ENCODE peak calls at places on chromosome 7, in nine cellular contexts. P is testis, H is IMR-90, B is heart left ventricle, U is GM23338, J is Calu3, X is brain microvascular endothelial cell, D is AG04450, G is fibroblast of mammary gland. K is an unnamed sample.

GRCh38 chr7:20785211-20786048 is 1.3 kb downstream of the SP8 start:
- DNase-seq in H (no peak), J (peak), X (no peak), U (peak), G (no peak), D (no peak), P (no peak), B (no peak), K (no peak)

GRCh38 chr7:44104880-44105771 is 981 bp downstream of the AEBP1 start:
- DNase-seq in H (peak), U (peak), B (peak), D (no peak), G (peak), X (peak), J (no peak), P (no peak), K (no peak)

GRCh38 chr7:2619120-2619519 is 12.7 kb upstream of the TTYH3 start:
- DNase-seq in G (peak), U (no peak), B (no peak), X (no peak), P (no peak), D (peak), H (peak), J (no peak), K (no peak)

GRCh38 chr7:36076073-36076472 is 77.0 kb upstream of the EEPD1 start:
- DNase-seq in P (no peak), J (no peak), B (no peak), X (no peak), U (no peak), H (no peak), G (no peak), D (no peak), K (no peak)

GRCh38 chr7:32158751-32159360 is 88.6 kb upstream of the PDE1C start:
- DNase-seq in J (no peak), H (peak), X (no peak), B (no peak), D (no peak), P (no peak), G (no peak), U (no peak), K (no peak)

GRCh38 chr7:29987821-29988317 is 1.7 kb downstream of the SCRN1 start:
- DNase-seq in U (peak), D (peak), B (no peak), J (peak), X (peak), G (peak), H (peak), P (no peak), K (no peak)

GRCh38 chr7:149869867-149870266 is 3.9 kb upstream of the ATP6V0E2 start:
- DNase-seq in D (no peak), U (no peak), B (peak), G (no peak), J (no peak), P (peak), H (no peak), X (no peak), K (no peak)

GRCh38 chr7:21468969-21469368 is 41.1 kb downstream of the SP4 start:
- DNase-seq in G (no peak), P (no peak), D (no peak), H (no peak), U (no peak), B (no peak), J (no peak), X (no peak), K (no peak)

GRCh38 chr7:31066516-31067130 is 14.5 kb downstream of the ADCYAP1R1 start:
- DNase-seq in U (no peak), D (no peak), G (no peak), H (no peak), X (no peak), B (no peak), J (no peak), P (no peak), K (no peak)

GRCh38 chr7:90966346-90966745 is 297.9 kb upstream of the FZD1 start:
- DNase-seq in D (no peak), H (no peak), G (no peak), X (no peak), J (no peak), B (no peak), U (peak), P (no peak), K (no peak)

GRCh38 chr7:111827863-111828504 is 265.7 kb upstream of the IMMP2L start:
- DNase-seq in G (peak), X (peak), U (no peak), J (no peak), P (no peak), H (peak), B (no peak), D (no peak), K (no peak)

GRCh38 chr7:151757274-151757673 is 119.6 kb downstream of the PRKAG2 start:
- DNase-seq in G (peak), X (peak), J (no peak), B (no peak), U (no peak), D (no peak), P (no peak), H (peak), K (no peak)

GRCh38 chr7:11006271-11006670 is 32.6 kb downstream of the PHF14 start:
- DNase-seq in G (no peak), X (no peak), P (no peak), B (no peak), H (no peak), D (no peak), U (no peak), J (no peak), K (no peak)

DNA sequence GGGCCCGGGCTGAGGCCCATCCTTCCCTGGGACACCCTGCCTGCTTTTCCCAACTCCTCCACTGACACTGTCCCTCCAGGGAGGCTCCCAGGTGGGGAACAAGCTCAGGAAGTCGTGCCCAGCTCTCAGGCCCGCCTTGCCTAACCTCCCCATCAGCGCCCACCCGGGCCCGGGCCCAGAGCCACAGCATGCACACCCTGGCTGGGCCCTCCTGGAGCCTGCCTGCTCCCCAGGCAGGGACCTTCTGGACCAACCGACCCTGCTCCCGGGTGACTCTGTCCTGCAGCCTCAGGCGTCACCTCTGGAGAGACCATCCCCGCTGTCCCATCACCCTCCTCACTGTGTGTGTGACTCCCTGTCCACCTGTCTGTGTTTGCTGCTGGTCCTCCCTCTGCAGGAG is 1.8 kb upstream of the TMEM184A start:
- DNase-seq in U (no peak), B (peak), P (no peak), X (no peak), D (no peak), J (no peak), G (no peak), H (no peak), K (no peak)
- TF ChIP-seq CTCF in U (no peak), B (no peak), P (no peak), X (no peak), D (no peak), J (no peak), G (no peak), H (no peak), K (no peak)

DNA sequence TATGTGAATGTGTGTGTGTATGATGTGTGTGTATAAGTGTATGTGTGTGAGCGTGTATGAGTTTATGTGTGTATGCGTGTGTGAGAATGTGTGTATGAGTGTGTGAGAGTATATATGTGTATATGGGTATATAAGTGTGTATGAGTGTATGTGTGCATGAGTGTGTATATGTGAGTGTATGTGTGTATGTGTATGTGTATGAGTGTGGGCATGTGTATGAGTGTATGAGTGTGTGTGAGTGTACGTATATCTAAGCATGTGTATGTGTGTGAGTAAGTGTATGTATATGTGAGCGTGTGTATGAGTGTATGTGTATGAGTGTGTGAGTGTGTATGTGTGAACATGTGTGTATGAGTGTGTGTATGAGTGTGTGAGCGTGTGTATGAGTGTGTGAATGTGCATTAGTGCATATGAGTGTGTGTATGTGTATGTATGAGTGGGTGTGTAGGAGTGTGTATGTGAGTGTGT is 12.9 kb downstream of the SLC13A4 start:
- DNase-seq in D (no peak), G (no peak), B (no peak), X (no peak), P (no peak), H (no peak), U (no peak), J (no peak), K (no peak)
- TF ChIP-seq CTCF in D (no peak), G (no peak), B (no peak), X (no peak), P (no peak), H (no peak), U (no peak), J (no peak), K (no peak)

DNA sequence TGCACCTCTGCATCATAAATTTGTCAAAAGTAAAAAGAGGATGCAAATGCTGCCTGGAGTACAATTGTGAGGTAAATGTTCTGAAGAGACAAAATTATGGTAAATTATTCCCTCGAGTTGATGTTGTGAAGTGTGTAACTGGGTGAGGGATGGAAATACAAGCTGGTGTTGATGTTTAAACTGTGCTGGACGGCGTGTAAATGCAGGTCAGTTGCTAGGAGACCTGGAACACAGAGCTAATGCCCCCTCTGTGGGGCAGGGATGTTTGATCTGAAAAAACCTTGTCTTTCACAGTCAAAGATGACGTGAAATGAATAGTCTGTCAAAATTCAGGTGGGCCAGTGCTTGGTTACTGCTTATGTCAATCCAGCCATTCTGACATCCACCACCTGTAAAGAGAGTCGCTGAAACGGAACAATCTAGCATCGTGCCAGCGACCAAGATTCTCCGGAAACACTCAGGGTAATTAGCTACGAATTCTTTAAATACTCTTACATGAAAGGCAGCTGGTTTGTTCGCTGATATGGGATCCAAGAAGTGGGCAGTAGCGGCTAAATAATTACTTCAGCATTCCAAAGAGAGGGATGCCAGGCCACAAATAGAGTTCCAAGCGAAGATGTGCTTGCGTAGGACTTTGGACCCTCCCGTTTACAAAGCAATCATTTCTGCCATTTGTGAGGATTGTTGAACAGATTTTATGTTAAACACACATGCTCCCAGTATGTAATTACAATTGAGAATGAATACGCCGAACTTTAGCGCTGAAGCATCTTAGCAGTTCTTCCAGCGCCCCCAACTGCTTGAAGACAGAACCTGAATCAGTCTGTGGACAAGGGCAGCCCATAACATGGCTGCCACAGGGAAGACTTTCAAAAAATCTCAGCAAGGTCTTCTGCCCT is 7.4 kb upstream of the ASB4 start:
- DNase-seq in G (peak), U (peak), D (no peak), X (peak), H (peak), B (no peak), J (peak), P (peak), K (no peak)
- TF ChIP-seq CTCF in G (peak), U (peak), D (peak), X (peak), H (peak), B (no peak), J (no peak), P (no peak), K (no peak)

DNA sequence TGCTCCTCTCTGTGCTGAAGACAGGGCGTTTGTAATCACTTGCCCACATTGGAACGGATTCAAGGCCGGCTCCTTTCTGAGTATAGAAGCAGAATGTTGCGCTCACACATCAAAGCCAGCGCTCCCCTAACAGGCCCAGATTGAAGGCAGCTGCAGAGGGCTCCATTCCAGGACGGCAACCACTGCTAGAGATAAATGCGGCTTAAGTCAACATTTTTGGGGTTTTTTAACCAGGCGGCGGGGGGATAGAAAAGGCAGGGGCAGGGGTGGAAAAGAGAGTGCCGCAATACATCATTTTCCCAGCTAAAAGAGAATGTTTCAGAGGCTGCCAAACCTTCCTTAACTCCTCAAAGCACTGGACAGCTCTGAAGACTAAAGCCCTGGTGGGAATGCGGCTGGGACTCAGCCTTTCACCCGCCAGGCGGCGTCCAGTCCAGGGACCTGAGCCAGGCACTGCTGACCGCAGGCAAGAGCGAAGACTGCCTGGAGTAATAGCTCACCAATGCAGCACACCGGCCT is 189.6 kb downstream of the TNS3 start:
- DNase-seq in B (peak), J (no peak), H (peak), G (peak), P (peak), D (peak), U (no peak), X (peak), K (peak)
- TF ChIP-seq CTCF in B (peak), J (no peak), H (peak), G (peak), P (peak), D (peak), U (no peak), X (peak), K (peak)

DNA sequence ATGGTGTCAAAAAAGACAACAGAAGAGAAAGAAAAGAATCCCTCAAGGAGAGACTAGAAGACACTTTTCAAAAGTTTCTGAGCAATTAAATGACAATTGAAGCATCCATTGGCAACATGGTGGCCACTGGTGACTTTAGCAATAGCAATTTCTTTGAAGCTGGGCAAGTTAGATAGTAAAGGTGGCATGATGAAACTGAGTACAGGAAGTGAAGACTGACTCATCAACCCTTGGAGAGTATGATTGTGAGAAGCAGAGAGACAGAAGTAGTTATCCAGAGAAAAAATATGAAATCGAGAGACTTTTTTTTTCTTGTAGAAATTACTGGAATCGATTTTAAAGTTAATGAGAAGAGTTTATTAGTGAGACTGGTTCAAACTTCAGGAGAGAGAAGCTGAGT is 52.5 kb downstream of the DGKB start:
- DNase-seq in P (no peak), D (no peak), B (no peak), H (peak), G (peak), U (no peak), X (no peak), J (no peak), K (no peak)
- TF ChIP-seq CTCF in P (no peak), D (no peak), B (no peak), H (no peak), G (no peak), U (no peak), X (no peak), J (no peak), K (no peak)

DNA sequence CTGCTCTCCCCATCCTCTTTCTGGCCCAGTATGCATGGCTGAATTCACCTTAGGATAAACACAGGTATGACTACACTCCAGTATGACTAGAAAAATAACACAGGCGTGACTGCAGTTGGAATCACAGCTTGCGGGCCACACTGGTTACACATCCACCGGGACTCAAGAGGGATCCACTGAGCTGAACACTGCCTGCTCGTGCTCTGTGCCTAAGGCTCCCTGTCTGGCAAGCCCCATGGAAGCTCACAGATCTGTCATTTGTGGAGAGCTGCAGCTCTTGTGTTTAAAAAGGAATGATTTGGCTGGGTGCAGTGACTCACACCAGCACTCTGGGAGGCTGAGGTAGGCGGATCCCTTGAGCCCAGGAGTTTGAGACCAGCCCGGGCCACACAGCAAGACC is 26.8 kb downstream of the VOPP1 start:
- DNase-seq in G (peak), H (peak), X (peak), J (no peak), P (no peak), D (no peak), U (no peak), B (no peak), K (no peak)
- TF ChIP-seq CTCF in G (no peak), H (peak), X (peak), J (no peak), P (no peak), D (peak), U (no peak), B (no peak), K (no peak)

DNA sequence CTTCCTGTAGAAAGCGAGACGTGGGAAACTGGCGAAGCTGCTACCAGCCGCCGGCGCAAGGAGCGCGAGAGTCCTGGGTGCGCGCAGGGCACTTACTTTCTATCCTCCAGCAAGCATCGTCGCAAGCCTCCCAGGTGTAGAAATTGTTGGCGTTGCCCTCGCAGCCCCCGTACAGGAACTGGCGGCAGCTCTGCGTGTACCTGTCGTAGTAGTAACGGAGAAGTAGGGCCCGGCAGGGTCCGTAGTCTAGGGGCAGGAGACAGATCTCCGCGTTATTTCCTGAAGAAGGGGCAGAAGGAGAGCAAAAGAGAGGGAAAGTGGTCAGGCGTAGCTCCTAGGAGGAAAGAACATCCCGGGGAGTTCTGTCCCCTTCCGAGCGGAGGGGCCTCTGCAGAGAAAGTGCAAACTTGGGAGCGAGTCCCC is 501 bp downstream of the TFPI2 start:
- DNase-seq in B (peak), H (peak), D (no peak), U (peak), P (peak), J (no peak), G (peak), X (peak), K (no peak)
- TF ChIP-seq CTCF in B (no peak), H (no peak), D (no peak), U (no peak), P (no peak), J (no peak), G (no peak), X (peak), K (no peak)